ENCODE peak calls at places on chromosomes 4 and X, in six cellular contexts. H is HFF-Myc, L is choroid plexus epithelial cell, A is kidney, W is stomach, N is GM12865. T is an unnamed sample.

GRCh38 chrX:153984351-153985178 is 12.0 kb downstream of the TMEM187 start:
- DNase-seq in W (no peak), A (no peak), H (no peak), N (peak; percentile 80), L (no peak), T (no peak)

GRCh38 chrX:153511784-153512500 is 5.5 kb upstream of the ATP2B3 start:
- DNase-seq in N (no peak), A (no peak), H (no peak), L (no peak), W (no peak), T (no peak)

GRCh38 chr4:121011138-121011537 is 61.2 kb downstream of the NDNF start:
- DNase-seq in H (no peak), N (no peak), L (no peak), A (no peak), W (no peak), T (no peak)

GRCh38 chr4:133996431-133997121 is 205.0 kb downstream of the PABPC4L start:
- DNase-seq in L (peak; percentile 9), A (no peak), N (no peak), H (no peak), W (no peak), T (no peak)

GRCh38 chrX:23803931-23804381 is 21.0 kb downstream of the SAT1 start:
- DNase-seq in H (no peak), N (no peak), W (peak; percentile 46), A (no peak), L (peak; percentile 72), T (no peak)

GRCh38 chr4:183434264-183435045 is 10.0 kb upstream of the CDKN2AIP start:
- DNase-seq in W (no peak), H (no peak), N (peak; percentile 8), A (no peak), L (no peak), T (no peak)

GRCh38 chr4:83074086-83074704 is 39.2 kb downstream of the COPS4 start:
- DNase-seq in N (peak; percentile 94), H (peak; percentile 65), A (no peak), L (peak; percentile 96), W (no peak), T (peak; percentile 79)

GRCh38 chr4:169658196-169658595 is 37.8 kb downstream of the CLCN3 start:
- DNase-seq in L (no peak), N (no peak), A (no peak), H (no peak), W (no peak), T (no peak)

GRCh38 chr4:88971536-88971935 is 85.4 kb downstream of the FAM13A start:
- DNase-seq in H (no peak), N (no peak), L (peak; percentile 27), A (no peak), W (no peak), T (no peak)

GRCh38 chr4:156255608-156256007 is 301.9 kb upstream of the CTSO start:
- DNase-seq in A (no peak), H (no peak), W (no peak), L (no peak), N (no peak), T (no peak)

GRCh38 chr4:26032572-26033320 is 118.7 kb downstream of the SMIM20 start:
- DNase-seq in W (no peak), L (peak; percentile 92), A (no peak), H (no peak), N (no peak), T (peak; percentile 85)

GRCh38 chr4:16225139-16225538 is 1.1 kb downstream of the TAPT1 start:
- DNase-seq in W (no peak), A (no peak), L (peak; percentile 58), H (no peak), N (peak; percentile 42), T (no peak)

GRCh38 chrX:106894978-106895452 is 8.1 kb downstream of the RIPPLY1 start:
- DNase-seq in A (no peak), L (peak; percentile 72), W (no peak), N (no peak), H (peak; percentile 48), T (peak; percentile 39)

GRCh38 chr4:144788469-144788868 is 142.5 kb downstream of the HHIP start:
- DNase-seq in W (no peak), N (no peak), A (no peak), H (no peak), L (no peak), T (no peak)

GRCh38 chr4:40283413-40283812 is 51.7 kb upstream of the CHRNA9 start:
- DNase-seq in L (no peak), H (no peak), A (no peak), W (no peak), N (no peak), T (no peak)

GRCh38 chr4:88286897-88287296 is 2.5 kb upstream of the PPM1K start:
- DNase-seq in L (peak; percentile 78), A (no peak), N (no peak), W (no peak), H (no peak), T (no peak)

GRCh38 chr4:150117094-150117493 is 38.8 kb downstream of the DCLK2 start:
- DNase-seq in W (no peak), N (no peak), L (no peak), H (no peak), A (no peak), T (no peak)

GRCh38 chr4:120821986-120822385 is 100.5 kb downstream of the PRDM5 start:
- DNase-seq in N (no peak), A (no peak), L (no peak), W (no peak), H (no peak), T (peak; percentile 6)

GRCh38 chrX:11117751-11118150 is 6.6 kb downstream of the HCCS start:
- DNase-seq in H (no peak), A (no peak), W (no peak), N (no peak), L (no peak), T (no peak)

GRCh38 chr4:173046818-173047217 is 121.8 kb upstream of the GALNT7 start:
- DNase-seq in N (no peak), A (no peak), L (no peak), H (no peak), W (no peak), T (no peak)

GRCh38 chr4:11698846-11699590 is 270.3 kb upstream of the HS3ST1 start:
- DNase-seq in N (no peak), A (no peak), L (peak; percentile 25), H (no peak), W (no peak), T (peak; percentile 32)

GRCh38 chrX:39519213-39519544 is 578.6 kb downstream of the BCOR start:
- DNase-seq in N (no peak), W (peak; percentile 31), A (no peak), H (no peak), L (peak; percentile 43), T (peak; percentile 20)

GRCh38 chrX:144219035-144219434 is 335.2 kb downstream of the UBE2NL start:
- DNase-seq in H (no peak), W (peak; percentile 26), A (no peak), N (no peak), L (no peak), T (no peak)

GRCh38 chrX:38879631-38880220 is 78.5 kb downstream of the MID1IP1 start:
- DNase-seq in H (no peak), N (peak; percentile 63), W (peak; percentile 32), L (no peak), A (no peak), T (no peak)

GRCh38 chrX:56796641-56797395 is 67.8 kb downstream of the NBDY start:
- DNase-seq in A (no peak), H (no peak), W (no peak), N (no peak), L (no peak), T (no peak)

GRCh38 chr4:36255575-36255974 is 11.3 kb upstream of the ARAP2 start:
- DNase-seq in W (no peak), N (peak; percentile 92), L (no peak), A (no peak), H (no peak), T (no peak)

GRCh38 chrX:42952621-42953020 is 174.7 kb upstream of the PPP1R2C start:
- DNase-seq in N (no peak), H (no peak), L (no peak), W (no peak), A (no peak), T (no peak)

GRCh38 chrX:42951747-42952146 is 173.8 kb upstream of the PPP1R2C start:
- DNase-seq in H (no peak), L (no peak), N (no peak), W (no peak), A (no peak), T (no peak)

GRCh38 chrX:42955349-42955748 is 177.4 kb upstream of the PPP1R2C start:
- DNase-seq in N (peak; percentile 60), H (no peak), L (no peak), A (no peak), W (no peak), T (no peak)

GRCh38 chrX:42954880-42955279 is 176.9 kb upstream of the PPP1R2C start:
- DNase-seq in N (peak; percentile 27), A (no peak), W (no peak), H (no peak), L (no peak), T (no peak)
- H3K4me3 ChIP-seq in N (no peak overlapping the region), A (no peak overlapping the region), W (no peak overlapping the region), H (no peak overlapping the region), L (no peak overlapping the region), T (no peak overlapping the region)

GRCh38 chrX:103211012-103211715 is 3.7 kb upstream of the BEX4 start:
- DNase-seq in A (no peak), L (peak; percentile 65), W (peak; percentile 44), H (no peak), N (peak; percentile 36), T (peak; percentile 40)
- TF ChIP-seq CTCF in A (peak; percentile 39), L (peak; percentile 65), W (no peak), H (peak; percentile 54), N (peak; percentile 36), T (peak; percentile 53)

DNA sequence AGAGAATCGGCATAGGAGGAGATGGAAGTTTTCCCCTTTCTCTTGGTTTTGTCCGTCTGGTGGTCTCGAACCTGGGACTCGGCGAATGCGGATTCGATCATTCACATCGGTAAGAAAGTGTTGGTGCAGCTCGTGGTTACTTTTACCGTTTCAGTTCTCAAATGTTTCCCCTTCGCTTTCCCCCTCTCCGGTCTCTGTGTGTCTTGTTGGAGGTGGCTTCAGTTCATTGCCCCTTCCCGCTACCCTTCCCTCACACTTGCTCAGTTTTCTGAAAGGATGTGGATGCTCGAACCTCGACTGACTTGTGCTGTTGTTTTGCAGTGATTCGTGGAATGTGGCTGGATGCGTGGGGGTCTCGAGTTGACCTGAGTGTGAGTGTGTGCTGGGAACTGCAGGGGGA is 870 bp downstream of the GRID2 start:
- DNase-seq in A (no peak), N (no peak), L (peak; percentile 1), W (no peak), H (no peak), T (no peak)
- H3K4me3 ChIP-seq in A (peak overlapping the region; percentile 36), N (no peak overlapping the region), L (no peak overlapping the region), W (peak overlapping the region; percentile 44), H (no peak overlapping the region), T (peak overlapping the region; percentile 55)

DNA sequence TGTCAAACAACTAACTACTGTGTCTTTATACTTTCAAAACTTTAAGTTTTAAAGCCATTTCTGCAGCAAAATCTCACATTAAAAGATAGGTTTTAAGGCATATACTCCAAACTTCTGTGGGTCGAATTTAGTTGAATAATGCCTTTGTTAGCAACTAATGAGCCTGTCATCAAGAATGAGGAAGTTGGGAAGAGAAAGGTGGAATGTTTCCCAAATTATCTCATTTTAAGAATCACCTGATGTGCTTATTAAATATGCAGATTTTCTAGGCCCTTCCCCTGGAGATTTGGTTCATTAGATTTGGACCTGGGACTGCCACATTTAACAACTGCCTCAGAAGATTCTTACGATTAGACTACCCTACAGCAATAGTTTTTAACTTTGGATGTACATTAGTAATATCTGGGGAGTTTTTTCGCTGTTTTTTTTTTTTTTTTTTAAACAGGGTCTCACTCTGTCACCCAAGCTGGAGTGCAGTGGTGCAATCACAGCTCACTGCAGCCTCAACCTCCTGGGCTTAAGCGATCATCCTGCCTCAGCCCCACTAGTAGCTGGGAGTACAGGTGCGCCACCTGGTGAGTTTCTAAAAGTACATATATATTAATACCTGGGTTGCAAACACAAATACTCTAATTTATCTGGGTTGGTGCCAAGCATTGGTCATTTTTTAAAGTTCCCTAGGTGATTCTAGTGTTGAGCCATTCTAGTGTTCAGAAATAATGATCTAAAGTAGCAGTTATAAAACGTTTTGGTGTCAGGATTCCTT is 16.1 kb upstream of the TASL start:
- DNase-seq in A (no peak), N (peak; percentile 73), H (no peak), W (no peak), L (no peak), T (no peak)
- TF ChIP-seq CTCF in A (peak; percentile 6), N (no peak), H (no peak), W (no peak), L (no peak), T (no peak)

T was measured in astrocyte of the cerebellum.